ENCODE peak calls at places on chromosome 1, in seven cellular contexts. S is psoas muscle, L is ascending aorta, Q is WTC11, B is bronchial epithelial cell, N is AG09319, O is lower lobe of right lung. A is an unnamed sample.

GRCh38 chr1:14826172-14826636 is 227.7 kb downstream of the KAZN start:
- DNase-seq in S (no peak), O (peak), B (no peak), N (peak), L (no peak), Q (no peak), A (no peak)

GRCh38 chr1:42886800-42887199 is 40.4 kb downstream of the ZNF691 start:
- DNase-seq in L (no peak), N (no peak), B (no peak), Q (no peak), O (no peak), S (no peak), A (no peak)

GRCh38 chr1:97632075-97632474 is 288.8 kb downstream of the DPYD start:
- DNase-seq in N (no peak), Q (no peak), S (no peak), L (no peak), B (peak), O (no peak), A (no peak)

GRCh38 chr1:25503551-25504426 is 39.6 kb upstream of the LDLRAP1 start:
- DNase-seq in S (peak), O (peak), B (peak), Q (peak), N (no peak), L (peak), A (peak)

GRCh38 chr1:28160677-28161328 is 15.7 kb downstream of the PTAFR start:
- DNase-seq in S (peak), B (peak), L (no peak), O (peak), N (peak), Q (no peak), A (no peak)

GRCh38 chr1:54297596-54298283 is 97.8 kb downstream of the MRPL37 start:
- DNase-seq in Q (no peak), N (no peak), L (no peak), B (no peak), S (no peak), O (no peak), A (no peak)

GRCh38 chr1:217630711-217631591 is at the start of the genes GPATCH2 and SPATA17:
- DNase-seq in S (peak), B (peak), N (peak), L (peak), Q (peak), O (peak), A (peak)

GRCh38 chr1:78069784-78070183 is 24.0 kb downstream of the GIPC2 start:
- DNase-seq in B (peak), S (no peak), O (no peak), N (no peak), Q (no peak), L (no peak), A (no peak)

GRCh38 chr1:147509786-147510360 is 31.4 kb upstream of the BCL9 start:
- DNase-seq in S (no peak), Q (no peak), O (no peak), B (no peak), L (no peak), N (no peak), A (no peak)

GRCh38 chr1:244654284-244655038 is 1.5 kb downstream of the DESI2 start:
- DNase-seq in B (peak), S (no peak), L (no peak), O (no peak), N (no peak), Q (no peak), A (no peak)

GRCh38 chr1:7084232-7084894 is 299.1 kb downstream of the CAMTA1 start:
- DNase-seq in Q (peak), N (no peak), B (no peak), O (no peak), S (no peak), L (no peak), A (no peak)

GRCh38 chr1:38045431-38046332 is 911 bp downstream of the POU3F1 start:
- DNase-seq in B (no peak), L (no peak), Q (peak), O (peak), S (peak), N (no peak), A (no peak)

GRCh38 chr1:83849191-83850061 is 149.5 kb downstream of the TTLL7 start:
- DNase-seq in S (no peak), Q (no peak), O (no peak), N (no peak), L (no peak), B (peak), A (no peak)

GRCh38 chr1:101276818-101277217 is 40.0 kb downstream of the S1PR1 start:
- DNase-seq in Q (no peak), S (no peak), N (no peak), L (no peak), O (no peak), B (no peak), A (no peak)

GRCh38 chr1:210496063-210496462 is 167.4 kb downstream of the HHAT start:
- DNase-seq in Q (no peak), O (no peak), B (no peak), S (no peak), L (no peak), N (no peak), A (no peak)

GRCh38 chr1:2981981-2982614 is 39.2 kb upstream of the ACTRT2 start:
- DNase-seq in Q (no peak), L (peak), B (no peak), O (no peak), S (peak), N (no peak), A (peak)

GRCh38 chr1:109441105-109441504 is 14.9 kb upstream of the PSMA5 start:
- DNase-seq in Q (no peak), O (no peak), B (no peak), L (no peak), N (no peak), S (no peak), A (no peak)

GRCh38 chr1:234870020-234870378 is 258.6 kb downstream of the TOMM20 start:
- DNase-seq in L (no peak), B (no peak), S (no peak), O (no peak), N (no peak), Q (no peak), A (no peak)

GRCh38 chr1:224092601-224093000 is 21.3 kb upstream of the FBXO28 start:
- DNase-seq in O (no peak), L (no peak), N (no peak), Q (no peak), S (no peak), B (no peak), A (no peak)

GRCh38 chr1:17700363-17700762 is 54.8 kb upstream of the ACTL8 start:
- DNase-seq in L (no peak), O (no peak), B (no peak), S (no peak), N (no peak), Q (no peak), A (no peak)

GRCh38 chr1:113812661-113813135 is 422 bp upstream of the RSBN1 start:
- DNase-seq in N (no peak), Q (no peak), B (no peak), O (no peak), L (no peak), S (peak), A (no peak)

GRCh38 chr1:21651214-21652042 is 17.7 kb downstream of the RAP1GAP start:
- DNase-seq in L (no peak), O (no peak), Q (peak), B (no peak), N (no peak), S (peak), A (no peak)

GRCh38 chr1:154433161-154433681 is 28.1 kb downstream of the IL6R start:
- DNase-seq in Q (no peak), B (peak), O (no peak), S (peak), N (no peak), L (no peak), A (no peak)

GRCh38 chr1:23483327-23484252 is at the start of gene ASAP3:
- DNase-seq in Q (peak), S (peak), L (no peak), N (no peak), B (no peak), O (peak), A (peak)

GRCh38 chr1:156925154-156926010 is 5.0 kb downstream of the LRRC71 start:
- DNase-seq in B (no peak), Q (no peak), S (no peak), L (no peak), O (no peak), N (no peak), A (no peak)

GRCh38 chr1:246971322-246971721 is 36.5 kb downstream of the ZNF695 start:
- DNase-seq in Q (peak), B (no peak), S (peak), N (no peak), L (peak), O (peak), A (peak)

GRCh38 chr1:220119043-220119512 is 25.1 kb downstream of the IARS2 start:
- DNase-seq in Q (no peak), O (no peak), L (no peak), S (no peak), B (peak), N (no peak), A (no peak)

GRCh38 chr1:2585318-2586092 is 1.1 kb upstream of the PRXL2B start:
- DNase-seq in L (peak), B (peak), Q (no peak), S (peak), O (peak), N (no peak), A (peak)

GRCh38 chr1:211281322-211282022 is 22.3 kb downstream of the RCOR3 start:
- DNase-seq in S (no peak), B (no peak), N (no peak), Q (no peak), O (no peak), L (no peak), A (no peak)

GRCh38 chr1:248404024-248404423 is 1.2 kb downstream of the OR2T1 start:
- DNase-seq in L (no peak), B (peak), N (no peak), Q (no peak), S (no peak), O (no peak), A (no peak)

GRCh38 chr1:43451157-43451591 is 2.6 kb downstream of the HYI start:
- DNase-seq in L (peak), Q (no peak), B (no peak), S (peak), O (no peak), N (no peak), A (peak)

GRCh38 chr1:179883739-179884138 is 1.7 kb downstream of the TOR1AIP1 start:
- DNase-seq in B (peak), Q (no peak), L (no peak), N (no peak), S (no peak), O (no peak), A (no peak)

GRCh38 chr1:44421374-44422028 is 16.4 kb downstream of the RNF220 start:
- DNase-seq in Q (no peak), B (peak), L (no peak), S (no peak), N (no peak), O (no peak), A (no peak)

GRCh38 chr1:94327001-94327685 is 89.8 kb upstream of the ARHGAP29 start:
- DNase-seq in O (peak), B (no peak), N (no peak), S (peak), L (no peak), Q (peak), A (no peak)

GRCh38 chr1:115838805-115839705 is 1.9 kb downstream of the NHLH2 start:
- DNase-seq in B (peak), Q (peak), N (no peak), L (no peak), O (peak), S (peak), A (peak)

GRCh38 chr1:160641323-160642280 is 5.2 kb downstream of the SLAMF1 start:
- DNase-seq in B (no peak), Q (no peak), S (no peak), N (no peak), O (no peak), L (no peak), A (no peak)

GRCh38 chr1:212959266-212960220 is 9.2 kb downstream of the VASH2 start:
- DNase-seq in O (no peak), L (no peak), S (no peak), Q (no peak), N (no peak), B (no peak), A (no peak)

GRCh38 chr1:58443986-58444603 is 102.4 kb downstream of the OMA1 start:
- DNase-seq in B (no peak), S (no peak), N (no peak), O (no peak), Q (no peak), L (no peak), A (no peak)

GRCh38 chr1:58447891-58448290 is 98.6 kb downstream of the OMA1 start:
- DNase-seq in B (no peak), O (no peak), Q (no peak), S (no peak), N (no peak), L (no peak), A (no peak)

GRCh38 chr1:58442114-58442513 is 104.4 kb downstream of the OMA1 start:
- DNase-seq in B (no peak), S (no peak), N (no peak), Q (no peak), L (no peak), O (no peak), A (no peak)

GRCh38 chr1:58447047-58447446 is 99.5 kb downstream of the OMA1 start:
- DNase-seq in N (no peak), S (no peak), B (peak), O (no peak), Q (no peak), L (no peak), A (no peak)

DNA sequence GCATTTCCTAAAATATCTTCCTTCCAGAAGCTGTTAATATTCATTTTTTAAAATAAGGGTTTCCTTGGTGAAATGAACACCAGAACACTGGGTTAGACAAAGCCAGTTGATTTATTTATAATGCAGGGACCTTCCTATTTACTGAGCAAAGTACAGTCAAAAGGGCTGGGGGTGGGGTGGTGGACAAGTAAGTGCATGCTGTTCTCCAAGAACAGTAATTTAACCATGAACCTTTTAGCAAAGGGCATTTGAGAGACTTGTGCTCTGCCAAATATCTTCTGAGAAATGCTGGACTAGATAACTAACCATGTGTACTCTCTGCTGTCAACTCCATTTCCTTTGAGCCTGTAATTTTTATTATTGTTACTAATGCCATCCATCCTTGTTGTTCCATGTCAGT is 100.2 kb downstream of the OMA1 start:
- DNase-seq in L (no peak), S (no peak), O (no peak), B (no peak), N (no peak), Q (no peak), A (no peak)
- TF ChIP-seq CTCF in L (no peak), S (no peak), O (no peak), B (no peak), N (no peak), Q (no peak), A (no peak)

GRCh38 chr1:227561303-227561702 is 2.1 kb upstream of the ZNF678 start:
- DNase-seq in Q (no peak), B (no peak), L (no peak), S (peak), N (no peak), O (no peak), A (peak)

GRCh38 chr1:227559926-227560325 is 3.4 kb upstream of the ZNF678 start:
- DNase-seq in O (no peak), N (no peak), S (no peak), L (no peak), B (no peak), Q (no peak), A (no peak)

GRCh38 chr1:227562037-227562436 is 1.3 kb upstream of the ZNF678 start:
- DNase-seq in N (no peak), L (no peak), S (no peak), O (no peak), B (no peak), Q (no peak), A (no peak)

GRCh38 chr1:227560393-227560792 is 3.0 kb upstream of the ZNF678 start:
- DNase-seq in S (peak), Q (no peak), N (no peak), L (no peak), O (no peak), B (no peak), A (peak)

GRCh38 chr1:227560814-227561213 is 2.5 kb upstream of the ZNF678 start:
- DNase-seq in O (no peak), N (no peak), Q (no peak), B (no peak), S (peak), L (no peak), A (peak)
- TF ChIP-seq CTCF in O (no peak), N (no peak), Q (no peak), B (no peak), S (no peak), L (no peak), A (no peak)

GRCh38 chr1:201348211-201348566 is 29.3 kb downstream of the TNNT2 start:
- DNase-seq in B (peak), N (no peak), S (no peak), O (peak), Q (peak), L (no peak), A (peak)
- TF ChIP-seq CTCF in B (peak), N (peak), S (peak), O (peak), Q (peak), L (no peak), A (peak)

DNA sequence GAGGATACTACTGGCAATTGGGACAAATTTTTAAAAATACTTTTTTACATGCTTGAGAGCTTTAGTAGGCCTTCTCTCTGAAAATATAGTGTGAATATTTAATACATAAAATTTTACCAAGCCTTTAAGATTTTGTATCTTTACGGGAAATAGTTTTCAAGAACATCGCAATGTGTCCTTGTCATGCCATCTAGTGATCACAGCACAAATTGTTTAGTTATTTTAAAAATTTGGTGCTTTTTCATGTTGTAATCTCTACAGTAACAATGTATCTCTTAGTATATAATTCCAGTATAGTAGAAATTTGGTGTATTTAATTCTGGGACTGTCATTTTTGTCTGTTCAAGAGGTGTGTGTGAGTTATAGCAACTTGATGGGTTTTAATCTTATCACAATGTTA is 6.7 kb downstream of the CDC7 start:
- DNase-seq in Q (no peak), O (no peak), N (no peak), S (no peak), B (no peak), L (no peak), A (no peak)
- TF ChIP-seq CTCF in Q (no peak), O (no peak), N (no peak), S (no peak), B (no peak), L (no peak), A (no peak)

DNA sequence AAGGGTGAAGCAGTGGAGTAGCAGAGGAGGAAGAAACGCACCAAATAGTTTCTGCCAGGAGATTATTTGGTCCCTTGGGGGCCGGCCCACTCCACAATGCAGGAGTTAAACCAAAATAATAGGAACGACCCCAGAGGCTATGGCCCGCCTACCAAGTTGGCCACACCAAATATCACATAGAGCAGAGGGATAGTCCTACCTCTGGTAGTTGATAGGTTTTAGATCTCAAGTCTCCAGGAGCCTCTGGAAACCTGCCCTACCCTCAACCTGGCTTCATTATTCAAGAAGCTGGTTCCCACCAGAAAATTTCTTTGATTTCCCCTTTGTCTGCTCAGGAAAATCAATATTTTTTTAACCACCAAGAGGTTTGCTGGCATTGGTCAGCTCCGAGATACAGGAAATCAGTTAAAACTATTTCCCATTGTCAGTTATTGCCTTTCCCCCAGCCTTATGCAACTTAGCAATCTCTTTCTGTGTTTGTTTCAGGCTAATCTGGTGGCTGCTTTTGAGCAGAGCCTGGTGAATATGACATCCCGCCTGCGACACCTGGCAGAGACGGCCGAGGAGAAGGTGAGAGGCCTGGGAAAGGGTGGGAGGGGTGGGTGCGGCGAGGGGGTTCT is 35.5 kb upstream of the IPO9 start:
- DNase-seq in Q (no peak), B (no peak), S (no peak), L (no peak), O (no peak), N (no peak), A (no peak)
- TF ChIP-seq CTCF in Q (no peak), B (no peak), S (no peak), L (no peak), O (no peak), N (no peak), A (no peak)

A was measured in pancreas.